ENCODE peak calls at places on chromosomes 7 and 10, in five cellular contexts. T, C, B, H and K are unnamed samples.

GRCh38 chr7:50159154-50159553 is 66.1 kb upstream of the ZPBP start:
- DNase-seq in T (no peak), C (no peak), B (no peak), H (no peak), K (no peak)

GRCh38 chr7:108650487-108650886 is 80.8 kb downstream of the DNAJB9 start:
- DNase-seq in T (peak), C (peak), B (no peak), H (no peak), K (no peak)

GRCh38 chr10:133117688-133118071 is 30.0 kb downstream of the ADGRA1 start:
- DNase-seq in T (no peak), C (no peak), B (no peak), H (no peak), K (no peak)

GRCh38 chr7:17832820-17833219 is 107.5 kb downstream of the SNX13 start:
- DNase-seq in T (no peak), C (no peak), B (no peak), H (no peak), K (no peak)

GRCh38 chr7:41256186-41256945 is 446.5 kb downstream of the INHBA start:
- DNase-seq in T (peak), C (no peak), B (no peak), H (no peak), K (no peak)

GRCh38 chr7:23335141-23335540 is 36.0 kb downstream of the MALSU1 start:
- DNase-seq in T (no peak), C (peak), B (no peak), H (no peak), K (no peak)

GRCh38 chr7:150755473-150756099 is 18.4 kb downstream of the GIMAP5 start:
- DNase-seq in T (peak), C (no peak), B (peak), H (no peak), K (no peak)

GRCh38 chr7:123154231-123154860 is 45.4 kb downstream of the SLC13A1 start:
- DNase-seq in T (peak), C (peak), B (peak), H (peak), K (peak)

GRCh38 chr10:21517983-21518628 is 7.4 kb downstream of the SKIDA1 start:
- DNase-seq in T (peak), C (peak), B (no peak), H (no peak), K (no peak)

GRCh38 chr7:102287465-102288146 is 938 bp downstream of the SH2B2 start:
- DNase-seq in T (peak), C (peak), B (no peak), H (peak), K (no peak)

GRCh38 chr10:98472171-98472570 is 25.4 kb upstream of the HPS1 start:
- DNase-seq in T (no peak), C (no peak), B (no peak), H (no peak), K (no peak)

GRCh38 chr7:7554647-7555575 is 11.8 kb upstream of the MIOS start:
- DNase-seq in T (no peak), C (no peak), B (no peak), H (peak), K (no peak)

GRCh38 chr7:66758964-66759628 is 18.6 kb downstream of the RABGEF1 start:
- DNase-seq in T (no peak), C (no peak), B (no peak), H (no peak), K (no peak)

GRCh38 chr7:112869111-112869774 is 79.0 kb upstream of the TMEM168 start:
- DNase-seq in T (peak), C (peak), B (peak), H (peak), K (peak)

GRCh38 chr10:90179696-90180407 is 478.5 kb downstream of the KIF20B start:
- DNase-seq in T (peak), C (peak), B (no peak), H (no peak), K (peak)

DNA sequence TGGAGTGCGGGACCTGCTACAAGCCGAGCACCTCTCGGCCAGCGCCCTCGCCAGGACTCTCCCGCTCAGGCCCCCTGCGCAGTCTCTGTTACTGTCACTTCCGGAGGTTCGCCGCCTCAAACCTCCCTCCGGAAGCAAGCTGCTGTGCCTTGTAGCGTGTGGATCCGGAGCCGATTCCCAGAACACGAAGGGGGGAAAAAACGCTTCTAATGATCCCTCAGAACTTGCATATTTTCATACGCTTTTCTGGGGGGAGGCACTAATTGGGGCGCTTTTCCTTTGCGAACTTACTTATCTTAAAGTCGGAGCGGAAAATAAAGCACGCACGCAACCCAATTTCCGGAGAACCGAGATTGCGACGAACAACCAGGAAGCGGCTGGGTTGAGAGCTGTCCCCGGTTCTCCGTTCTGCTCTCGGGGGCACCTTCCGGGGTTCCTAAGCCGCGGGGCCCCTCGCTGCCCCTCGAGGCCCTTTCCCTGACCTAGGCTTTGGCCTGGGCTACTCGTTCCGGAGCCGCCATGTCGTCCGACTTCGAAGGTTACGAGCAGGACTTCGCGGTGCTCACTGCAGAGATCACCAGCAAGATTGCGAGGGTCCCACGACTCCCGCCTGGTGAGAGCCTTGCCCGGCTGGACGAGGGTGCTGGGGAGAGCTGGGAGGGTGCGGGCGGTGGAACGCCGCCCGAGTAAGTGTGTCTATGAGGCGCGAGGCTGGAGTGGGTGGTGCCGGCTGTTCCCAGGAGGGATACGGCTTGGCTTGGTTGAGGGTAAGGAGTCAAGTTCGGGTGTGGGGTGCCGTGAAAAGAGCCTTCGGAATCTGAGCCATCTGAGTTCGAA is at the start of the genes VTI1A and ZDHHC6:
- DNase-seq in T (peak), C (peak), B (peak), H (peak), K (peak)
- TF ChIP-seq CTCF in T (no peak), C (no peak), B (peak), H (peak), K (peak)

GRCh38 chr7:44196450-44196872 is 4.3 kb upstream of the YKT6 start:
- DNase-seq in T (no peak), C (peak), B (no peak), H (peak), K (peak)

GRCh38 chr7:44194069-44194468 is 4.8 kb upstream of the GCK start:
- DNase-seq in T (peak), C (peak), B (no peak), H (no peak), K (no peak)

GRCh38 chr7:44194562-44195145 is 5.4 kb upstream of the GCK start:
- DNase-seq in T (no peak), C (no peak), B (no peak), H (no peak), K (no peak)

GRCh38 chr7:44197487-44197886 is 3.3 kb upstream of the YKT6 start:
- DNase-seq in T (no peak), C (no peak), B (no peak), H (no peak), K (no peak)

GRCh38 chr7:44195901-44196300 is 4.9 kb upstream of the YKT6 start:
- DNase-seq in T (no peak), C (peak), B (no peak), H (no peak), K (no peak)
- H2AFZ ChIP-seq in T (no peak), C (no peak), B (no peak), H (peak), K (no peak)

GRCh38 chr10:12617205-12618175 is 268.1 kb downstream of the CAMK1D start:
- DNase-seq in T (peak), C (peak), B (peak), H (no peak), K (no peak)
- H3K4me3 ChIP-seq in T (no peak), C (no peak), B (no peak), H (no peak), K (no peak)

GRCh38 chr7:1706381-1706720 is 36.3 kb downstream of the ELFN1 start:
- DNase-seq in T (no peak), C (no peak), B (no peak), H (no peak), K (no peak)

GRCh38 chr7:1708640-1709249 is 38.7 kb downstream of the ELFN1 start:
- DNase-seq in T (no peak), C (no peak), B (no peak), H (peak), K (no peak)

GRCh38 chr7:1706721-1707613 is 36.9 kb downstream of the ELFN1 start:
- DNase-seq in T (no peak), C (no peak), B (no peak), H (peak), K (no peak)

GRCh38 chr7:1709281-1709680 is 39.2 kb downstream of the ELFN1 start:
- DNase-seq in T (no peak), C (no peak), B (no peak), H (peak), K (no peak)

GRCh38 chr7:1707756-1708611 is 37.9 kb downstream of the ELFN1 start:
- DNase-seq in T (no peak), C (no peak), B (no peak), H (peak), K (no peak)
- TF ChIP-seq CTCF in T (no peak), C (peak), B (no peak), H (no peak), K (no peak)

GRCh38 chr7:131154380-131154779 is 173.3 kb upstream of the MKLN1 start:
- DNase-seq in T (peak), C (no peak), B (no peak), H (no peak), K (no peak)

GRCh38 chr7:131161103-131161502 is 166.6 kb upstream of the MKLN1 start:
- DNase-seq in T (no peak), C (no peak), B (no peak), H (no peak), K (no peak)

GRCh38 chr7:131159961-131160361 is 167.7 kb upstream of the MKLN1 start:
- DNase-seq in T (peak), C (peak), B (no peak), H (no peak), K (no peak)

DNA sequence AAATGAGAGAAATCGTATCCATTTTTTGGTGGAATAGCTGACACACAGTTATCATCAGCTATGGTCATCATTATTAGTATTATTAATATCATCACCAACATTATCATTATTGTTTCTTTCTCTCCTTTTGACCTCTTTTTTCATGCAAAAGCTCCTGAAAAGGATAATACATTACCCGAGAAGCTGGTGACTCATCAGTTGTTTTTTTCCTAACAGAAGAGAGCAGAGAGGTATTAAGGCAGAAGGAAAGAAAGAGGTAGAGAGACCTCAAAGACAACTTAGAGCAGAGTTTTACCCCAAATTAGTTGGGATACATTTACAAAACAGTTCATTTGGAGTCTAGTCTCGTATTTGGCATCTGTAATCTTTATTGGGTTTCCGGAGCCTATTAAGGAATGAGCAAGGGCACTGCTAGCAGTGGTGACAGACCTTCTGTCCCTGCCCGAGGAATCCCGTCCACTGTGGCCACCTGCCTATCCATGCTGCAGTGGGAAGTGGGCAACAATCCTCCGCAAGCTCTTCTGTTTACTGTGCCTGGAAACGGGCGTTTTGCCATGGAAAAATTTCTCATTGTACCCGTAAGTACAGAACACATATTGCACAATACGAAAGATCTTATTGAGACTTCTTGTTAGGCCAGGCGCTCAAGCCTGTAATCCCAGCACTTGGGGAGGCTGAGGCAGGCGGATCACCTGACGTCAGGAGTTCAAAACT is 170.0 kb upstream of the MKLN1 start:
- DNase-seq in T (no peak), C (no peak), B (no peak), H (no peak), K (no peak)
- H2AFZ ChIP-seq in T (no peak), C (peak), B (no peak), H (peak), K (no peak)